ENCODE peak calls at places on chromosomes 6 and 20, in five cellular contexts. One of them, this sample, is unnamed.
A peak's percentile ranks its signal among the peaks of the same experiment; 100 is the strongest.

GRCh38 chr6:170022827-170023619 is 267.9 kb downstream of the DLL1 start:
- DNase-seq in astrocyte of the cerebellum: no peak
- DNase-seq in prostate gland: no peak
- DNase-seq in HL-60: no peak
- DNase-seq in tibial nerve: no peak
- DNase-seq in this sample: no peak

GRCh38 chr6:34671801-34672656 is 24.5 kb downstream of the ILRUN start:
- DNase-seq in HL-60: no peak
- DNase-seq in astrocyte of the cerebellum: no peak
- DNase-seq in prostate gland: no peak
- DNase-seq in tibial nerve: no peak
- DNase-seq in this sample: no peak

GRCh38 chr6:27650620-27651370 is 177.9 kb upstream of the ZNF184 start:
- DNase-seq in prostate gland: no peak
- DNase-seq in astrocyte of the cerebellum: no peak
- DNase-seq in tibial nerve: no peak
- DNase-seq in HL-60: no peak
- DNase-seq in this sample: peak; percentile 4

GRCh38 chr6:72245565-72245964 is 359.2 kb downstream of the RIMS1 start:
- DNase-seq in HL-60: no peak
- DNase-seq in astrocyte of the cerebellum: peak; percentile 29
- DNase-seq in prostate gland: no peak
- DNase-seq in tibial nerve: no peak
- DNase-seq in this sample: no peak

GRCh38 chr20:60845146-60845545 is 406.9 kb upstream of the CDH4 start:
- DNase-seq in tibial nerve: no peak
- DNase-seq in astrocyte of the cerebellum: no peak
- DNase-seq in prostate gland: no peak
- DNase-seq in HL-60: no peak
- DNase-seq in this sample: no peak

GRCh38 chr20:13259921-13260320 is 38.8 kb downstream of the ISM1 start:
- DNase-seq in prostate gland: no peak
- DNase-seq in tibial nerve: no peak
- DNase-seq in HL-60: no peak
- DNase-seq in astrocyte of the cerebellum: no peak
- DNase-seq in this sample: no peak

GRCh38 chr6:150617496-150618460 is 18.1 kb downstream of the PLEKHG1 start:
- DNase-seq in HL-60: no peak
- DNase-seq in astrocyte of the cerebellum: no peak
- DNase-seq in prostate gland: no peak
- DNase-seq in tibial nerve: no peak
- DNase-seq in this sample: no peak

GRCh38 chr20:18006684-18007083 is 37.9 kb downstream of the MGME1 start:
- DNase-seq in prostate gland: no peak
- DNase-seq in astrocyte of the cerebellum: no peak
- DNase-seq in HL-60: no peak
- DNase-seq in tibial nerve: no peak
- DNase-seq in this sample: no peak

GRCh38 chr20:44646023-44646640 is 5.4 kb downstream of the ADA start:
- DNase-seq in tibial nerve: no peak
- DNase-seq in HL-60: peak; percentile 88
- DNase-seq in astrocyte of the cerebellum: no peak
- DNase-seq in prostate gland: no peak
- DNase-seq in this sample: peak; percentile 75

GRCh38 chr20:62835931-62836861 is 19.3 kb downstream of the COL9A3 start:
- DNase-seq in astrocyte of the cerebellum: no peak
- DNase-seq in tibial nerve: no peak
- DNase-seq in prostate gland: no peak
- DNase-seq in HL-60: no peak
- DNase-seq in this sample: no peak

GRCh38 chr6:150584065-150584464 is 15.6 kb upstream of the PLEKHG1 start:
- DNase-seq in HL-60: no peak
- DNase-seq in astrocyte of the cerebellum: no peak
- DNase-seq in tibial nerve: no peak
- DNase-seq in prostate gland: no peak
- DNase-seq in this sample: no peak

GRCh38 chr6:16752206-16752867 is 8.9 kb downstream of the ATXN1 start:
- DNase-seq in astrocyte of the cerebellum: no peak
- DNase-seq in prostate gland: no peak
- DNase-seq in HL-60: peak; percentile 80
- DNase-seq in tibial nerve: no peak
- DNase-seq in this sample: peak; percentile 91

GRCh38 chr6:71287038-71287437 is 1.6 kb upstream of the OGFRL1 start:
- DNase-seq in astrocyte of the cerebellum: no peak
- DNase-seq in tibial nerve: peak; percentile 15
- DNase-seq in HL-60: no peak
- DNase-seq in prostate gland: peak; percentile 11
- DNase-seq in this sample: no peak

GRCh38 chr6:56835612-56836011 is 119.3 kb upstream of the BEND6 start:
- DNase-seq in astrocyte of the cerebellum: no peak
- DNase-seq in tibial nerve: no peak
- DNase-seq in HL-60: no peak
- DNase-seq in prostate gland: no peak
- DNase-seq in this sample: no peak
- TF ChIP-seq CTCF in astrocyte of the cerebellum: no peak
- TF ChIP-seq CTCF in tibial nerve: no peak
- TF ChIP-seq CTCF in HL-60: no peak
- TF ChIP-seq CTCF in prostate gland: no peak
- TF ChIP-seq CTCF in this sample: no peak

GRCh38 chr20:9160341-9160740 is 91.5 kb downstream of the PLCB4 start:
- DNase-seq in astrocyte of the cerebellum: no peak
- DNase-seq in prostate gland: no peak
- DNase-seq in HL-60: no peak
- DNase-seq in tibial nerve: no peak
- DNase-seq in this sample: no peak

GRCh38 chr20:9163995-9164394 is 95.1 kb downstream of the PLCB4 start:
- DNase-seq in astrocyte of the cerebellum: no peak
- DNase-seq in tibial nerve: no peak
- DNase-seq in HL-60: no peak
- DNase-seq in prostate gland: no peak
- DNase-seq in this sample: no peak

GRCh38 chr20:9160760-9161159 is 91.9 kb downstream of the PLCB4 start:
- DNase-seq in astrocyte of the cerebellum: no peak
- DNase-seq in tibial nerve: no peak
- DNase-seq in HL-60: no peak
- DNase-seq in prostate gland: no peak
- DNase-seq in this sample: no peak

GRCh38 chr20:9156529-9157280 is 87.8 kb downstream of the PLCB4 start:
- DNase-seq in prostate gland: no peak
- DNase-seq in astrocyte of the cerebellum: no peak
- DNase-seq in tibial nerve: no peak
- DNase-seq in HL-60: no peak
- DNase-seq in this sample: no peak

DNA sequence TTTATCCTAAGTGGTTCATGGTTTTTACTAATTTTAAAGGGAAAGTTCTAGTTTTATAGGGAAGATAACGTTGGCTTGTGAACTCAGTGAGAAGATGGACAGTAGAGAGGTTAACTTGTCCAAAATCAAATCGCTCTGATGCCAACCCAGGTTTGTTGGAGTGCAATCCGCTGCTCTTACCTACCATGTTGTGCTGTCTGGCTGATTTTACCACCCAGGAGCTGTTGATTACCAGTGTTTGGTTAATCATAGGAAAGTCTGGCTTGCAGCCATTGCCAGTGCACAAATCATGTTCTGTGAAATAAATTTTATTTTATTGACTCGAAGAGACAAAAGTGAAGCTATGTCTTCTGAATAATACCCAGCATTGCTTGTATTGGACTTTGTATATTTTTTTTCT is 92.4 kb downstream of the PLCB4 start:
- DNase-seq in prostate gland: no peak
- DNase-seq in astrocyte of the cerebellum: no peak
- DNase-seq in HL-60: no peak
- DNase-seq in tibial nerve: no peak
- DNase-seq in this sample: no peak
- H3K4me3 ChIP-seq in prostate gland: no peak overlapping the region
- H3K4me3 ChIP-seq in astrocyte of the cerebellum: no peak overlapping the region
- H3K4me3 ChIP-seq in HL-60: no peak overlapping the region
- H3K4me3 ChIP-seq in tibial nerve: no peak overlapping the region
- H3K4me3 ChIP-seq in this sample: no peak overlapping the region

DNA sequence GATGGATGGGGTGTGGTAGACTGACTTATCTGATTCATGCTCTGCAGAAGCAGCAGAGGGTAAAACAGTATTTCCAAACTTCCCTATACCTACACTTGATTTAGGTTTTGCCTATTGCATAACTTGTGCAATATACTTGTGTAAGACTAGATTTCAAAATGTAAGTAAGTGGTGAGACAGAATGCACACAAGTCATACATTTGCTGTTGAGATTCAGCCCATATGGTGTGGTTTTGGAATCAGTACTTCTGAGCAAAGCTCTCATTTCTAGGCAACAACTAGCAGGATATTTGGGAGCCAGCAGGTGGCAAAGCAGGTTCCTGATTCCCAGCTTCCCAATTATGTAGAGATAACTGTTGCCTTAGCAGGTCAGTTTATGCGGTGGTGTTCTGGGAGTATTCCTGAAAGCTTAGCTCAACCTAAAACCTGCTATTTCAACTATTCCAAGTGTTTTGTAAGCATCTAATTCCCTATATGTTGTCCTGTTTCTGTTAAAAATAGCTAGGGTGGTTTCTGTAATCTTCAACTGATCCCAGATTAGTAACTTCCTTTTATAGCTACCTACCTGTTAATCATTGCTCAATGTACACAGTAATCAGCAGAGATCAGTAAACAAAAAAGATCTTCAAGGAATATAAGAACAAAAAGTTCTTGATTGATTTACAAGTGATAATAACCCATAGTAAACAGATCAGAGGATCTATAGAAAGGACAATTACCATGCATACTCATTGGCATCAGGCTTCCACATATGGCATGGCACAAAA is 8.5 kb upstream of the FABP7 start:
- DNase-seq in prostate gland: no peak
- DNase-seq in HL-60: peak; percentile 87
- DNase-seq in tibial nerve: no peak
- DNase-seq in astrocyte of the cerebellum: no peak
- DNase-seq in this sample: no peak
- TF ChIP-seq CTCF in prostate gland: peak; percentile 41
- TF ChIP-seq CTCF in HL-60: peak; percentile 2
- TF ChIP-seq CTCF in tibial nerve: no peak
- TF ChIP-seq CTCF in astrocyte of the cerebellum: no peak
- TF ChIP-seq CTCF in this sample: no peak

GRCh38 chr6:98844244-98845161 is 10.1 kb downstream of the POU3F2 start:
- DNase-seq in astrocyte of the cerebellum: no peak
- DNase-seq in HL-60: no peak
- DNase-seq in tibial nerve: no peak
- DNase-seq in prostate gland: no peak
- DNase-seq in this sample: no peak
- H3K4me3 ChIP-seq in astrocyte of the cerebellum: peak overlapping the region; percentile 51
- H3K4me3 ChIP-seq in HL-60: no peak overlapping the region
- H3K4me3 ChIP-seq in tibial nerve: peak overlapping the region; percentile 31
- H3K4me3 ChIP-seq in prostate gland: no peak overlapping the region
- H3K4me3 ChIP-seq in this sample: peak overlapping the region; percentile 39

GRCh38 chr6:38722037-38722436 is 6.9 kb downstream of the DNAH8 start:
- DNase-seq in tibial nerve: no peak
- DNase-seq in prostate gland: no peak
- DNase-seq in astrocyte of the cerebellum: no peak
- DNase-seq in HL-60: no peak
- DNase-seq in this sample: no peak

GRCh38 chr6:38722727-38723334 is 7.7 kb downstream of the DNAH8 start:
- DNase-seq in HL-60: no peak
- DNase-seq in prostate gland: no peak
- DNase-seq in astrocyte of the cerebellum: no peak
- DNase-seq in tibial nerve: no peak
- DNase-seq in this sample: no peak

GRCh38 chr6:38716825-38717224 is 1.7 kb downstream of the DNAH8 start:
- DNase-seq in tibial nerve: no peak
- DNase-seq in astrocyte of the cerebellum: no peak
- DNase-seq in HL-60: no peak
- DNase-seq in prostate gland: no peak
- DNase-seq in this sample: no peak

GRCh38 chr6:38719358-38719757 is 4.2 kb downstream of the DNAH8 start:
- DNase-seq in HL-60: no peak
- DNase-seq in astrocyte of the cerebellum: no peak
- DNase-seq in prostate gland: no peak
- DNase-seq in tibial nerve: no peak
- DNase-seq in this sample: no peak

GRCh38 chr6:38720295-38720694 is 5.2 kb downstream of the DNAH8 start:
- DNase-seq in tibial nerve: no peak
- DNase-seq in prostate gland: no peak
- DNase-seq in HL-60: no peak
- DNase-seq in astrocyte of the cerebellum: no peak
- DNase-seq in this sample: no peak
- TF ChIP-seq CTCF in tibial nerve: no peak
- TF ChIP-seq CTCF in prostate gland: peak; percentile 7
- TF ChIP-seq CTCF in HL-60: no peak
- TF ChIP-seq CTCF in astrocyte of the cerebellum: no peak
- TF ChIP-seq CTCF in this sample: no peak

GRCh38 chr6:40054602-40055001 is 120.3 kb upstream of the MOCS1 start:
- DNase-seq in astrocyte of the cerebellum: no peak
- DNase-seq in HL-60: no peak
- DNase-seq in tibial nerve: no peak
- DNase-seq in prostate gland: no peak
- DNase-seq in this sample: no peak
- H3K4me3 ChIP-seq in astrocyte of the cerebellum: no peak overlapping the region
- H3K4me3 ChIP-seq in HL-60: no peak overlapping the region
- H3K4me3 ChIP-seq in tibial nerve: no peak overlapping the region
- H3K4me3 ChIP-seq in prostate gland: no peak overlapping the region
- H3K4me3 ChIP-seq in this sample: no peak overlapping the region

GRCh38 chr6:113998811-113999210 is 27.9 kb upstream of the HDAC2 start:
- DNase-seq in tibial nerve: no peak
- DNase-seq in HL-60: no peak
- DNase-seq in prostate gland: no peak
- DNase-seq in astrocyte of the cerebellum: no peak
- DNase-seq in this sample: no peak

GRCh38 chr6:113995632-113996031 is 24.7 kb upstream of the HDAC2 start:
- DNase-seq in prostate gland: no peak
- DNase-seq in HL-60: no peak
- DNase-seq in astrocyte of the cerebellum: peak; percentile 83
- DNase-seq in tibial nerve: peak; percentile 21
- DNase-seq in this sample: peak; percentile 98

GRCh38 chr6:113997106-113997505 is 26.2 kb upstream of the HDAC2 start:
- DNase-seq in HL-60: no peak
- DNase-seq in tibial nerve: no peak
- DNase-seq in prostate gland: no peak
- DNase-seq in astrocyte of the cerebellum: peak; percentile 72
- DNase-seq in this sample: peak; percentile 90

GRCh38 chr6:113999284-113999683 is 28.3 kb upstream of the HDAC2 start:
- DNase-seq in tibial nerve: no peak
- DNase-seq in HL-60: no peak
- DNase-seq in prostate gland: no peak
- DNase-seq in astrocyte of the cerebellum: no peak
- DNase-seq in this sample: no peak

GRCh38 chr6:113994934-113995342 is 24.0 kb upstream of the HDAC2 start:
- DNase-seq in astrocyte of the cerebellum: peak; percentile 85
- DNase-seq in prostate gland: peak; percentile 68
- DNase-seq in tibial nerve: no peak
- DNase-seq in HL-60: peak; percentile 35
- DNase-seq in this sample: peak; percentile 92
- TF ChIP-seq CTCF in astrocyte of the cerebellum: peak; percentile 95
- TF ChIP-seq CTCF in prostate gland: peak; percentile 63
- TF ChIP-seq CTCF in tibial nerve: peak; percentile 51
- TF ChIP-seq CTCF in HL-60: peak; percentile 40
- TF ChIP-seq CTCF in this sample: peak; percentile 87